ENCODE peak calls at places on chromosomes 16 and 17, in four cellular contexts. S, F, I and G are unnamed samples.

GRCh38 chr17:4163951-4164350 is 21.0 kb downstream of the CYB5D2 start:
- DNase-seq in F (no peak), S (no peak), I (peak), G (no peak)

GRCh38 chr16:76195648-76196047 is 81.6 kb upstream of the CNTNAP4 start:
- DNase-seq in F (no peak), S (no peak), I (no peak), G (no peak)

GRCh38 chr17:67376892-67377726 is at the start of gene PITPNC1:
- DNase-seq in F (peak), I (peak), S (peak), G (peak)

GRCh38 chr16:19929062-19929511 is 44.4 kb upstream of the GPRC5B start:
- DNase-seq in S (no peak), F (no peak), I (no peak), G (no peak)

GRCh38 chr17:12133183-12133582 is 112.5 kb downstream of the MAP2K4 start:
- DNase-seq in I (no peak), S (no peak), F (peak), G (no peak)

GRCh38 chr17:38881600-38882191 is 11.8 kb downstream of the LASP1 start:
- DNase-seq in F (peak), I (peak), S (peak), G (no peak)

GRCh38 chr16:55271945-55272513 is 52.0 kb upstream of the IRX6 start:
- DNase-seq in F (no peak), S (no peak), I (no peak), G (no peak)

GRCh38 chr16:50675686-50676610 is 5.2 kb downstream of the SNX20 start:
- DNase-seq in F (no peak), S (no peak), I (no peak), G (no peak)

GRCh38 chr17:880074-880870 is 98.1 kb downstream of the MRM3 start:
- DNase-seq in F (peak), I (no peak), S (no peak), G (no peak)

GRCh38 chr16:14109782-14110727 is 38.9 kb downstream of the MRTFB start:
- DNase-seq in F (no peak), S (no peak), I (no peak), G (no peak)

GRCh38 chr16:86180780-86181179 is 281.8 kb downstream of the IRF8 start:
- DNase-seq in S (no peak), F (no peak), I (no peak), G (no peak)

GRCh38 chr16:66220766-66221165 is 145.7 kb upstream of the CDH5 start:
- DNase-seq in I (no peak), F (no peak), S (no peak), G (no peak)

GRCh38 chr17:74730491-74731346 is 6.3 kb upstream of the RAB37 start:
- DNase-seq in F (no peak), I (no peak), S (no peak), G (peak)

GRCh38 chr17:9537177-9537776 is 38.3 kb downstream of the STX8 start:
- DNase-seq in I (no peak), F (no peak), S (no peak), G (no peak)

GRCh38 chr17:27915715-27916114 is 22.6 kb upstream of the LYRM9 start:
- DNase-seq in I (no peak), S (no peak), F (no peak), G (no peak)

GRCh38 chr17:43367588-43368242 is 31.1 kb upstream of the ARL4D start:
- DNase-seq in F (peak), I (peak), S (no peak), G (peak)

GRCh38 chr16:84795338-84796053 is 24.3 kb upstream of the CRISPLD2 start:
- DNase-seq in S (peak), F (peak), I (peak), G (no peak)

GRCh38 chr17:1707107-1707506 is 3.1 kb downstream of the TLCD2 start:
- DNase-seq in F (no peak), S (no peak), I (no peak), G (no peak)

GRCh38 chr17:37239690-37240344 is 136.0 kb upstream of the C17orf78 start:
- DNase-seq in S (no peak), F (peak), I (no peak), G (no peak)

GRCh38 chr16:3155181-3155580 is 20.4 kb downstream of the ZNF213 start:
- DNase-seq in F (no peak), S (no peak), I (no peak), G (no peak)

GRCh38 chr16:87703071-87703470 is 62.7 kb downstream of the KLHDC4 start:
- DNase-seq in F (no peak), I (no peak), S (no peak), G (no peak)

DNA sequence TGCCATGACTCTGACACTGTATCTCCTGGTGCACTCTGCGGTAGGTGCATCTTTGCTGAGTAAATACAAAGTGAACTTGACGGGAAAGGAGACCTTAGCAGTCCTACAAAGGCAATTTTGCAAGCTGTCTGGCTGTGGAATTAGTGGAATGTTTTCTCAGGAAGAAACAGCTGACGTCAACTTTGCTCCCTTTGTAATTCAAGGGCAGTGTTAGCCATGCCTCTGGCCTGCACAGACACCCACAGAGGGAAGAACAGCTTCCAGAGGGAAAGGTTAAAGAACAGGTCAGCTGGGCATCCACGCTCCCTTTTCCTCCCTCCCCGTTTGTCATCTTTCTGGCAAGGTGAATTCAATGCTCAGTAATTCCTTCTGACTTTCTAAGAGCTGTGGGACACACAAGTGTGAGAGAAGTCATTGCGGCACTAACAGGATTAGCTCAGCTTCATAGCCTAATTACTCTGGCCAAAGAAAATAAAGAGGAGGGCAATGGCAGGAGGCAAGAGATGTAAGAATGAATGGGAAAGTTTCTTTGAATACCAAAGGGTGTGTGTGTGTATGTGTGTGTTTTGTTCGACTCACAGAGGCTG is 476.9 kb upstream of the GOT2 start:
- DNase-seq in I (no peak), S (no peak), F (peak), G (no peak)
- H3K27ac ChIP-seq in I (no peak), S (peak), F (peak), G (no peak)

GRCh38 chr16:25135239-25135878 is 23.8 kb downstream of the LCMT1 start:
- DNase-seq in S (no peak), I (no peak), F (peak), G (no peak)
- TF ChIP-seq CTCF in S (no peak), I (no peak), F (peak), G (no peak)

GRCh38 chr16:4475880-4476790 is at the start of gene HMOX2:
- DNase-seq in I (peak), S (peak), F (peak), G (peak)
- H3K27ac ChIP-seq in I (peak), S (peak), F (peak), G (peak)

GRCh38 chr16:89052824-89053724 is 40.6 kb upstream of the ACSF3 start:
- DNase-seq in I (no peak), F (peak), S (no peak), G (no peak)
- TF ChIP-seq CTCF in I (no peak), F (no peak), S (no peak), G (no peak)

DNA sequence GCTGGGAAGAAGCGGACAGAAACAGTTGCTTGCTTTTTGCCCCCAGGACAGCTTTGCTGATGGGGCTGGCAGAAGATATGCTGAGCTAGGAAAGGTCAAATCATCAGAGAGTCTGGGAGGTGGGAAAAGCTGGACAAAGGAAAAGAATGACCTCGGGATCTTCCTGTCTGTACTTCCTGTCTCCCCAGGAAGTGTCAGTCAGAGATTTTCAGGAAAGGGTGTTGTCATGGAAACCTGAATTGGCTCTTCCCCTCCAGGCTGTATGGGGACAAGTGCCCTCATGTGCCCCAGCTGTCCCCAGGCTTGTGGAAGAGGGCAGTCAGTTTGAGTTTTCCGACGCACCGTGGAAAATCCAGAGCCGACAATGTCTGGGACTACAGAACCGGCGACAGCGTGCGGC is 122.7 kb upstream of the ZFHX3 start:
- DNase-seq in F (no peak), S (no peak), I (peak), G (no peak)
- H3K27ac ChIP-seq in F (no peak), S (peak), I (no peak), G (no peak)

GRCh38 chr16:10922328-10923145 is 19.7 kb downstream of the DEXI start:
- DNase-seq in S (peak), I (no peak), F (peak), G (no peak)
- TF ChIP-seq CTCF in S (peak), I (no peak), F (no peak), G (no peak)